ENCODE peak calls at places on chromosomes 4 and X, in six cellular contexts. One of them, this sample, is unnamed.
A peak's percentile ranks its signal among the peaks of the same experiment; 100 is the strongest.

GRCh38 chr4:76316131-76316530 is 9.6 kb downstream of the STBD1 start:
- DNase-seq in GM12865: no peak
- DNase-seq in fibroblast of pulmonary artery: no peak
- DNase-seq in sigmoid colon: no peak
- DNase-seq in body of pancreas: no peak
- DNase-seq in pancreas: no peak
- DNase-seq in this sample: no peak

GRCh38 chr4:172390341-172390740 is 577.1 kb downstream of the GALNTL6 start:
- DNase-seq in fibroblast of pulmonary artery: no peak
- DNase-seq in GM12865: no peak
- DNase-seq in body of pancreas: no peak
- DNase-seq in pancreas: no peak
- DNase-seq in sigmoid colon: no peak
- DNase-seq in this sample: no peak

GRCh38 chr4:955161-955921 is 18.0 kb downstream of the DGKQ start:
- DNase-seq in body of pancreas: no peak
- DNase-seq in sigmoid colon: peak; percentile 60
- DNase-seq in pancreas: no peak
- DNase-seq in GM12865: no peak
- DNase-seq in fibroblast of pulmonary artery: no peak
- DNase-seq in this sample: no peak

GRCh38 chr4:5784021-5784420 is 73.0 kb downstream of the EVC start:
- DNase-seq in GM12865: no peak
- DNase-seq in body of pancreas: no peak
- DNase-seq in fibroblast of pulmonary artery: no peak
- DNase-seq in sigmoid colon: peak; percentile 24
- DNase-seq in pancreas: no peak
- DNase-seq in this sample: no peak

GRCh38 chr4:40194602-40195161 is 2.1 kb upstream of the RHOH start:
- DNase-seq in pancreas: no peak
- DNase-seq in fibroblast of pulmonary artery: no peak
- DNase-seq in sigmoid colon: no peak
- DNase-seq in GM12865: peak; percentile 77
- DNase-seq in body of pancreas: no peak
- DNase-seq in this sample: no peak

GRCh38 chrX:50536955-50537354 is 66.3 kb upstream of the DGKK start:
- DNase-seq in GM12865: no peak
- DNase-seq in body of pancreas: no peak
- DNase-seq in pancreas: no peak
- DNase-seq in fibroblast of pulmonary artery: no peak
- DNase-seq in sigmoid colon: no peak
- DNase-seq in this sample: no peak

GRCh38 chrX:69231903-69232302 is 66.7 kb upstream of the PJA1 start:
- DNase-seq in sigmoid colon: no peak
- DNase-seq in fibroblast of pulmonary artery: no peak
- DNase-seq in body of pancreas: no peak
- DNase-seq in GM12865: no peak
- DNase-seq in pancreas: no peak
- DNase-seq in this sample: no peak

GRCh38 chrX:106300239-106300638 is 132.1 kb downstream of the PWWP3B start:
- DNase-seq in body of pancreas: no peak
- DNase-seq in pancreas: no peak
- DNase-seq in GM12865: no peak
- DNase-seq in fibroblast of pulmonary artery: peak; percentile 4
- DNase-seq in sigmoid colon: no peak
- DNase-seq in this sample: no peak

GRCh38 chr4:187224560-187224959 is 500.9 kb upstream of the FAT1 start:
- DNase-seq in sigmoid colon: no peak
- DNase-seq in body of pancreas: no peak
- DNase-seq in GM12865: no peak
- DNase-seq in fibroblast of pulmonary artery: no peak
- DNase-seq in pancreas: no peak
- DNase-seq in this sample: no peak

GRCh38 chrX:8424941-8425340 is 39.7 kb upstream of the VCX3B start:
- DNase-seq in GM12865: no peak
- DNase-seq in body of pancreas: no peak
- DNase-seq in fibroblast of pulmonary artery: no peak
- DNase-seq in pancreas: no peak
- DNase-seq in sigmoid colon: no peak
- DNase-seq in this sample: no peak

GRCh38 chr4:183098723-183099536 is at the start of gene WWC2:
- DNase-seq in pancreas: peak; percentile 94
- DNase-seq in sigmoid colon: peak; percentile 94
- DNase-seq in GM12865: peak; percentile 35
- DNase-seq in body of pancreas: peak; percentile 91
- DNase-seq in fibroblast of pulmonary artery: peak; percentile 95
- DNase-seq in this sample: no peak

GRCh38 chrX:140141444-140142029 is 176.2 kb upstream of the CXorf66 start:
- DNase-seq in sigmoid colon: no peak
- DNase-seq in body of pancreas: peak; percentile 4
- DNase-seq in GM12865: peak; percentile 23
- DNase-seq in pancreas: no peak
- DNase-seq in fibroblast of pulmonary artery: peak; percentile 32
- DNase-seq in this sample: no peak

GRCh38 chrX:3960952-3961351 is 247.5 kb upstream of the PRKX start:
- DNase-seq in GM12865: no peak
- DNase-seq in body of pancreas: no peak
- DNase-seq in sigmoid colon: no peak
- DNase-seq in fibroblast of pulmonary artery: no peak
- DNase-seq in pancreas: no peak
- DNase-seq in this sample: no peak

GRCh38 chrX:3963980-3964379 is 250.5 kb upstream of the PRKX start:
- DNase-seq in GM12865: no peak
- DNase-seq in sigmoid colon: no peak
- DNase-seq in pancreas: no peak
- DNase-seq in fibroblast of pulmonary artery: no peak
- DNase-seq in body of pancreas: no peak
- DNase-seq in this sample: no peak

DNA sequence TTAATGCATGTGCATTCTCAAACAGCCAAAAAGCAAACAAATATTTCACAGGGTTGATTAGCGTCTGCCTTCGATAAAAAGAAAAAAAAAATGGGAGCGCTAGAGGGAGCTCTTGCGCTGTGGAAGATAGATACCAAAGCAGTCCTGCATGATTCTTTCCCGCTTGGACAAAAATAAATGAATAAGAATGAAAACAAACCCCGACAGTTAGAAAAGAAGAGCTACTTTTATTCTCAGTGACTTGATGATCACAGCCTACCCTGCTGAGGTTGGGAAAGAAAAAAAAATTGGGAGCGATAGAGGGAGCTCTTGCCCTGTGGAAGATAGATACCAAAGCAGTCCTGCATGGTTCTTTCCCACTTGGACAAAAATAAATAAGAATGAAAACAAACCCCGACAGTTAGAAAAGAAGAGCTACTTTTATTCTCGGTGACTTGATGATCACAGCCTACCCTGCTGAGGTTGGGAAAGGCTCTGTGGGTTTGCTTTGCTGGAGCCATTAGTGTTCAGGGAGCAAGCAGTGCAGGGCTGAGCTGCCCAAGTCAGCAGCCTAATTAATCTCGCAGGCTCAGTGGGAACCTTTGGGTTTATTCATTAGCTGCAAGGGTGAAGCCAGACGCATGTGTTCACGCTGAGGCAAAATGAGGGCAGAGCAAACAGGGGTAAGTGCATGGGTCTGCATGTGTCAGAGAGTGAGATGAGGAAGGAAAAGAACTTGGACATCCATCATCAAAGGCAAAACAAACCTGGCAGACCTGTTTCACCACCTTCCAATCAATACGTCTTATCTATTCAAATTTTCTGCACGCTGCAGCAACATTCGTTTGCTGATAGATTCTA is 249.3 kb upstream of the PRKX start:
- DNase-seq in pancreas: no peak
- DNase-seq in body of pancreas: peak; percentile 20
- DNase-seq in sigmoid colon: no peak
- DNase-seq in fibroblast of pulmonary artery: peak; percentile 11
- DNase-seq in GM12865: peak; percentile 4
- DNase-seq in this sample: no peak
- TF ChIP-seq CTCF in pancreas: peak; percentile 34
- TF ChIP-seq CTCF in body of pancreas: peak; percentile 58
- TF ChIP-seq CTCF in sigmoid colon: no peak
- TF ChIP-seq CTCF in fibroblast of pulmonary artery: peak; percentile 43
- TF ChIP-seq CTCF in GM12865: peak; percentile 38
- TF ChIP-seq CTCF in this sample: peak; percentile 43

DNA sequence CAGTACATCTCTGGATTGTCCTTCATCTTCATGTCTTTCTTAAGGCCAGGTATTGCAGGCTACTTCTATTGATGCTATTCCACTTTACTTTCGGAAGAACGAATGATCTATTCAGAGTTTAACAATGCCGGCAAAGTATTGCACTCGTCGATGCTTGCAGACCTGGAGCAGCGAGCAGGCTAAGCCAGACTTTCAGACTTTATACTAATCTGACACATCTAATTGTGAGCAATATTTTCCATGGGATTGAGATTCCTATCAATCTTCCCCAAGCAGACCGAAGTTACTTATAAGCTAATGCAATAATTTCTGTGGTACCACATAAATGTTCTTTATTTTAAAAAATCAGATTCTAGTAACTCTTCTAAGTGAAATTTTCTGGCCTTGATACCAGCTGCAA is 1.6 kb downstream of the EMCN start:
- DNase-seq in sigmoid colon: no peak
- DNase-seq in fibroblast of pulmonary artery: no peak
- DNase-seq in body of pancreas: no peak
- DNase-seq in GM12865: no peak
- DNase-seq in pancreas: no peak
- DNase-seq in this sample: no peak
- H3K4me3 ChIP-seq in sigmoid colon: peak overlapping the region; percentile 11
- H3K4me3 ChIP-seq in fibroblast of pulmonary artery: no peak overlapping the region
- H3K4me3 ChIP-seq in body of pancreas: no peak overlapping the region
- H3K4me3 ChIP-seq in GM12865: no peak overlapping the region
- H3K4me3 ChIP-seq in pancreas: no peak overlapping the region
- H3K4me3 ChIP-seq in this sample: no peak overlapping the region

DNA sequence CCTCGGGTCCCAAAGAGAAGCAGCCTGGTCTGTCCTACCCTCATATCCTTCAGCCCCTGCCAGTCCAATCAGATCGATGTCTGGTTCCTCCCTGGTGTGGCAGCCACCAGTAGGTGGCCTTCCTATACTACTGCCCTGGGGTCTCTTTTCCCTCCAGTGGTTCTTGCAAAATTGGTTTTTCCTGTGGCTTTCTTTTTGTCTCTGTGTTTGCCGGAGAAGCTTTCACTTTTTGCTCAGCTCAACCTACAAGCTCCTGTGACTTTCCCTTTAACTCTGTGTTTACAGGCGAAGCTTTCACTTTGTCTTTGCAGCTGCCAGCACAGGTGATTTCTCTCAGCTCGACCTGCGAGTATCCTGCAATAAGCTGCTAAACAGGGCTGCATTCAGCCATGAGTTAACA is 46.8 kb downstream of the UGT2A3 start:
- DNase-seq in fibroblast of pulmonary artery: no peak
- DNase-seq in body of pancreas: peak; percentile 69
- DNase-seq in pancreas: no peak
- DNase-seq in sigmoid colon: no peak
- DNase-seq in GM12865: peak; percentile 78
- DNase-seq in this sample: no peak
- TF ChIP-seq CTCF in fibroblast of pulmonary artery: peak; percentile 14
- TF ChIP-seq CTCF in body of pancreas: peak; percentile 66
- TF ChIP-seq CTCF in pancreas: peak; percentile 19
- TF ChIP-seq CTCF in sigmoid colon: no peak
- TF ChIP-seq CTCF in GM12865: peak; percentile 29
- TF ChIP-seq CTCF in this sample: peak; percentile 21

GRCh38 chrX:102651968-102652744 is 873 bp downstream of the GPRASP1 start:
- DNase-seq in body of pancreas: peak; percentile 46
- DNase-seq in GM12865: no peak
- DNase-seq in pancreas: no peak
- DNase-seq in fibroblast of pulmonary artery: peak; percentile 56
- DNase-seq in sigmoid colon: peak; percentile 83
- DNase-seq in this sample: no peak

GRCh38 chrX:102650903-102651241 is 411 bp upstream of the GPRASP1 start:
- DNase-seq in body of pancreas: no peak
- DNase-seq in pancreas: no peak
- DNase-seq in GM12865: no peak
- DNase-seq in sigmoid colon: no peak
- DNase-seq in fibroblast of pulmonary artery: no peak
- DNase-seq in this sample: no peak

GRCh38 chrX:102654696-102655095 is 3.4 kb downstream of the GPRASP1 start:
- DNase-seq in GM12865: no peak
- DNase-seq in body of pancreas: no peak
- DNase-seq in sigmoid colon: no peak
- DNase-seq in pancreas: no peak
- DNase-seq in fibroblast of pulmonary artery: no peak
- DNase-seq in this sample: no peak

DNA sequence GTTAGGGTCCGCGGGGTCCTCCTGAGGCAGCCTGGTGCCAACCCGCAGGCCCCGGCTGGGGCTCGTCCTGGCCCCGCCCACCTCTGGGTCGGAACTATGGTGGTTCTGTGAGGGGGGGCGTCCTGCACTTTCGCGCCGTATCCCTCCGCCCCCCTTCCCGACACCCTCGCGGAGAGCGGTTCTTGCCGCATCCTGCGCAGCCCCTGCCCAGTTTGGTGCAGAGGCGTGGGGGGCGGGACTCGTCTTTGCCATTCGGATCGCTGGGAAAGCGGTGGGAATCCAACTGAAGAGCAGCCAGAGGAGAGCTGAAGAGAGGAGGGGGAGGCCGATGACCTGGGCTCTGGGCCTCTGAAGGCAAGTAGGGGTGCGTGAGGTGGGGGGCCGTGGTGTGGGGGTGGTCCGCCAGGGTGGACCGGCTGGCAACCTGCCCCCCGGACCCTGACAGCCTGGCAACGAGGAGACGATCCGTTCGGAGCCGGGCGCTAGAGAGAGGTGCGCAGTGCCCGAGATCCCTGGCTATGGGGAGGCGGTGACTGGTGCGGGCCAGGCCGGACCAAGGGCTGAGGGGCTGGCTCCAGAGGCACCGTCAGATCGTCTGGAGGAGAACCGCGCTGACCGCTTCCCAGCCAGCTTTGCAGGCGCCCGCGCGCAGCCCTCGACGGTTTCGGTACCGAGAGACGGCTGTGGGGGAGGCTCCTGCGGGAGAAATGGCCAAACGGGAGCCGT is at the start of gene GPRASP1:
- DNase-seq in fibroblast of pulmonary artery: peak; percentile 21
- DNase-seq in sigmoid colon: peak; percentile 91
- DNase-seq in body of pancreas: peak; percentile 39
- DNase-seq in pancreas: peak; percentile 80
- DNase-seq in GM12865: no peak
- DNase-seq in this sample: no peak
- H3K4me3 ChIP-seq in fibroblast of pulmonary artery: peak within 1 kb of the TSS; percentile 53
- H3K4me3 ChIP-seq in sigmoid colon: peak within 1 kb of the TSS; percentile 73
- H3K4me3 ChIP-seq in body of pancreas: peak within 1 kb of the TSS; percentile 20
- H3K4me3 ChIP-seq in pancreas: peak within 1 kb of the TSS; percentile 10
- H3K4me3 ChIP-seq in GM12865: no peak within 1 kb of the TSS
- H3K4me3 ChIP-seq in this sample: peak within 1 kb of the TSS; percentile 58

DNA sequence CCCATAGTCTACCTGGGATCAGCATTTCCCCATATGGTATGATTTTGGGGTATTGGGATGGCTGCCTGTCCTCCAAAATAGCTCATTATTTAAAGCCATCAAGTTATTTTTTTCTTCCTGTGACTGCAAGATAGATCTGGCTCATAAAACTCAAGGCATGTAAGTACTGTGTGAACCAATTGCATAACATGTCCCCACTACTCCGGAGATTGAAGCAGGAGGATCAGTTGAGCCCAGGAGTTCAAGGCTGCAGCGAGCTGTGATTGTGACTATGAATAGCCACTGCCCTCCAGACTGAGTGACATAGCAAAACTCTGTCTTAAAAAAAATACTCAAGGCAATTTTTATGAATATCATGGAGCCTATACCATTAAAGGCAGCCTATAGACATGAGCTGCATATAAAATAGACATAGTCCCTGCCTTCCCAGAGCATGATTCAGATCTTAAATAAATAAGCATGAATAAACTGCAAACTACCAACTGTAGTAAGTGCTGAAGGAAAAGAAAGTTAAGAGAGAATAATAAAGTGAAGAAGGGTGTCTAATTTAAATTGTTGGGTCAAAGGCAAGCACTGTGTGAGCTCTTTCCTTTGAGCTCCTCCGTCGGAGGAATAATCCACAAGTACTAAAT is 16.9 kb upstream of the MMAA start:
- DNase-seq in body of pancreas: no peak
- DNase-seq in pancreas: no peak
- DNase-seq in fibroblast of pulmonary artery: no peak
- DNase-seq in sigmoid colon: no peak
- DNase-seq in GM12865: no peak
- DNase-seq in this sample: no peak
- TF ChIP-seq CTCF in body of pancreas: no peak
- TF ChIP-seq CTCF in pancreas: no peak
- TF ChIP-seq CTCF in fibroblast of pulmonary artery: no peak
- TF ChIP-seq CTCF in sigmoid colon: no peak
- TF ChIP-seq CTCF in GM12865: no peak
- TF ChIP-seq CTCF in this sample: no peak